ENCODE peak calls at places on chromosomes 2 and 18, in ten cellular contexts. J is body of pancreas, B is tibial artery, F is uterus, W is HCT116, H is cardiac muscle cell, S is H9, V is gastrocnemius medialis, T is testis, Z is breast epithelium. C is an unnamed sample. For H3K4me1 and H3K27me3, the result is how much of the 10 kb centered on the place peaks cover.

GRCh38 chr2:205682239-205683021 is at the start of gene NRP2:
- DNase-seq in J (peak), B (peak), F (peak), W (peak), H (peak), S (peak), V (peak), T (peak), Z (no peak), C (peak)

GRCh38 chr2:5190023-5190422 is 502.2 kb upstream of the SOX11 start:
- DNase-seq in J (no peak), B (no peak), F (no peak), W (no peak), H (no peak), S (no peak), V (no peak), T (no peak), Z (no peak), C (no peak)

GRCh38 chr2:136255648-136256461 is 137.9 kb upstream of the CXCR4 start:
- DNase-seq in J (no peak), B (no peak), F (no peak), W (no peak), H (no peak), S (no peak), V (no peak), T (no peak), Z (no peak), C (no peak)

GRCh38 chr2:18645315-18645714 is 55.9 kb upstream of the NT5C1B start:
- DNase-seq in J (no peak), B (no peak), F (no peak), W (no peak), H (no peak), S (no peak), V (no peak), T (no peak), Z (no peak), C (no peak)

GRCh38 chr18:6207119-6207518 is 207.6 kb downstream of the L3MBTL4 start:
- DNase-seq in J (no peak), B (no peak), F (no peak), W (no peak), H (no peak), S (no peak), V (no peak), T (no peak), Z (no peak), C (no peak)

GRCh38 chr2:95113464-95113863 is 8.1 kb downstream of the MRPS5 start:
- DNase-seq in J (no peak), B (no peak), F (no peak), W (no peak), H (peak), S (no peak), V (no peak), T (no peak), Z (no peak), C (no peak)

GRCh38 chr2:227826019-227826521 is 12.4 kb downstream of the CCL20 start:
- DNase-seq in J (no peak), B (no peak), F (no peak), W (no peak), H (no peak), S (no peak), V (no peak), T (no peak), Z (no peak), C (no peak)

GRCh38 chr2:15805206-15805605 is 135.1 kb upstream of the MYCN start:
- DNase-seq in J (no peak), B (no peak), F (no peak), W (no peak), H (no peak), S (no peak), V (no peak), T (no peak), Z (no peak), C (no peak)

GRCh38 chr2:195594248-195594647 is 62.8 kb upstream of the SLC39A10 start:
- DNase-seq in J (no peak), B (no peak), F (no peak), W (no peak), H (peak), S (no peak), V (no peak), T (no peak), Z (no peak), C (no peak)

GRCh38 chr2:216829533-216829932 is 30.3 kb downstream of the TNP1 start:
- DNase-seq in J (peak), B (peak), F (peak), W (no peak), H (peak), S (no peak), V (peak), T (peak), Z (peak), C (peak)

GRCh38 chr18:22900558-22901183 is 32.5 kb upstream of the RBBP8 start:
- DNase-seq in J (peak), B (no peak), F (no peak), W (no peak), H (peak), S (no peak), V (no peak), T (no peak), Z (no peak), C (peak)

GRCh38 chr2:225140761-225141160 is 98.5 kb upstream of the DOCK10 start:
- DNase-seq in J (no peak), B (no peak), F (no peak), W (no peak), H (no peak), S (no peak), V (no peak), T (no peak), Z (no peak), C (no peak)

GRCh38 chr18:11884396-11885030 is 23.6 kb downstream of the MPPE1 start:
- DNase-seq in J (no peak), B (peak), F (no peak), W (no peak), H (no peak), S (no peak), V (no peak), T (no peak), Z (no peak), C (no peak)

GRCh38 chr18:5463836-5464235 is 80.0 kb downstream of the EPB41L3 start:
- DNase-seq in J (no peak), B (no peak), F (no peak), W (no peak), H (no peak), S (no peak), V (no peak), T (no peak), Z (no peak), C (no peak)

GRCh38 chr2:42862669-42863185 is 70.3 kb upstream of the HAAO start:
- DNase-seq in J (no peak), B (no peak), F (no peak), W (no peak), H (no peak), S (no peak), V (no peak), T (no peak), Z (no peak), C (no peak)

GRCh38 chr2:182301093-182301492 is 125.7 kb downstream of the PDE1A start:
- DNase-seq in J (no peak), B (no peak), F (no peak), W (no peak), H (peak), S (no peak), V (no peak), T (no peak), Z (no peak), C (no peak)

GRCh38 chr2:45688479-45689298 is 37.2 kb downstream of the PRKCE start:
- DNase-seq in J (no peak), B (no peak), F (no peak), W (no peak), H (no peak), S (no peak), V (no peak), T (no peak), Z (no peak), C (no peak)

GRCh38 chr18:35040638-35040987 is 600 bp upstream of the MAPRE2 start:
- DNase-seq in J (no peak), B (no peak), F (no peak), W (no peak), H (no peak), S (no peak), V (no peak), T (no peak), Z (no peak), C (no peak)

GRCh38 chr2:73255907-73256617 is 22.0 kb downstream of the CCT7 start:
- DNase-seq in J (no peak), B (no peak), F (no peak), W (no peak), H (no peak), S (no peak), V (no peak), T (no peak), Z (no peak), C (no peak)

GRCh38 chr18:22279741-22280452 is 110.5 kb downstream of the GATA6 start:
- DNase-seq in J (no peak), B (no peak), F (no peak), W (no peak), H (peak), S (no peak), V (no peak), T (no peak), Z (no peak), C (no peak)

GRCh38 chr2:176147790-176148496 is 3.4 kb upstream of the HOXD4 start:
- DNase-seq in J (no peak), B (no peak), F (no peak), W (no peak), H (no peak), S (no peak), V (no peak), T (peak), Z (no peak), C (no peak)

GRCh38 chr18:67695684-67696083 is 179.2 kb upstream of the DSEL start:
- DNase-seq in J (no peak), B (no peak), F (no peak), W (no peak), H (no peak), S (no peak), V (no peak), T (no peak), Z (no peak), C (no peak)

GRCh38 chr2:234996467-234997270 is 44.9 kb downstream of the SH3BP4 start:
- DNase-seq in J (no peak), B (no peak), F (no peak), W (no peak), H (peak), S (peak), V (no peak), T (no peak), Z (no peak), C (no peak)

GRCh38 chr2:239106314-239106908 is 258.5 kb downstream of the TWIST2 start:
- DNase-seq in J (no peak), B (no peak), F (no peak), W (peak), H (peak), S (peak), V (no peak), T (peak), Z (no peak), C (peak)

DNA sequence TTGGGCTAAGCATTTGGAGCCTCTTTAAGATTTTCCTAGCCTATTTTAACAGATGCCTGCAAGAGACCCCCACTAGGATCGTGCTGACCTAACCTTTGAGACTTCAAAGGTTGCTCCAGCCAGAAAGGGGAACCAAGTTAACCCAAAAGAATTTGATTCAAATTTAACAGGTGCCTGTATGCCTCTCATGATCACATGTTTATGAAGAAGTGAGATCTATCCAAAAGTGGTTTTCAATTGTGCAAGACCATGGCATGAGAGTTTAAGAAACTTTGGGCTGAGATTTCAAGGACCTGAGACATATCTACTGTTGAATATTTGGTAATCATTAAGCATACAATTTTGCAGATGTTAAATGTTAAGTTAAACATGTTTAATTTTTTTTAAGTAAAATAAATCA is 1.3 kb upstream of the RSAD2 start:
- DNase-seq in J (no peak), B (no peak), F (no peak), W (no peak), H (no peak), S (no peak), V (no peak), T (no peak), Z (no peak), C (no peak)
- H3K4me1 ChIP-seq in J (under half), B (under half), F (under half), W (under half), H (under half), S (under half), V (under half), T (under half), Z (under half), C (under half)

GRCh38 chr2:30809938-30810337 is 2.7 kb upstream of the CAPN13 start:
- DNase-seq in J (no peak), B (no peak), F (no peak), W (no peak), H (no peak), S (no peak), V (no peak), T (no peak), Z (no peak), C (no peak)

GRCh38 chr2:30808695-30809094 is 1.4 kb upstream of the CAPN13 start:
- DNase-seq in J (peak), B (no peak), F (no peak), W (no peak), H (no peak), S (no peak), V (no peak), T (no peak), Z (no peak), C (no peak)

GRCh38 chr2:30802611-30803010 is 4.6 kb downstream of the CAPN13 start:
- DNase-seq in J (no peak), B (no peak), F (no peak), W (no peak), H (no peak), S (no peak), V (no peak), T (no peak), Z (no peak), C (no peak)

GRCh38 chr2:30803281-30803680 is 4.0 kb downstream of the CAPN13 start:
- DNase-seq in J (no peak), B (no peak), F (no peak), W (no peak), H (no peak), S (no peak), V (no peak), T (no peak), Z (no peak), C (no peak)

DNA sequence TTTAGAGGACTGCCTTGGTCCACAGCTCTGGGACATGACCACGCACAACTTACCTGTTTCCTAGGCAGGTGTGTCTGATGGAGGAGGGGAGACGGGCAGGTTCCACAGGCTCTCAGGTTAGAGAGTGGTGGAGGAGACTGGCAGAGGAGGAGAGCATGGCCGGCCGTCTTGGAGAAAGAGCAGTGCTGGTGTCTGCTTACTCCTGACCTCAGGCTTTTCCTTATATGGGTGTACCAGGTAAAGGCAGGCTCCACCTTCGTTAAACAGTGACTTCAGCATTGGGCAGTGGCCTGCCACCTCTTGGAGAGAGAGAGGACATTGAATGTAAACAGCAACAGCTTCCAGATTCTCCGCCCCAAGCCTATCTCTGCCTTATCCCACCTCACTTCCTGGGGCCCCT is at the start of gene CAPN13:
- DNase-seq in J (peak), B (no peak), F (no peak), W (peak), H (no peak), S (peak), V (no peak), T (no peak), Z (peak), C (no peak)
- TF ChIP-seq CTCF in J (no peak), B (no peak), F (no peak), W (no peak), H (no peak), S (peak), V (no peak), T (no peak), Z (no peak), C (no peak)

GRCh38 chr2:105149272-105149671 is 92.3 kb upstream of the GPR45 start:
- DNase-seq in J (no peak), B (no peak), F (no peak), W (no peak), H (no peak), S (no peak), V (no peak), T (no peak), Z (no peak), C (no peak)

GRCh38 chr2:105144128-105144940 is 97.2 kb upstream of the GPR45 start:
- DNase-seq in J (no peak), B (no peak), F (no peak), W (no peak), H (no peak), S (no peak), V (no peak), T (no peak), Z (no peak), C (no peak)

GRCh38 chr2:105156166-105156565 is 85.4 kb upstream of the GPR45 start:
- DNase-seq in J (no peak), B (no peak), F (no peak), W (no peak), H (no peak), S (no peak), V (no peak), T (no peak), Z (no peak), C (no peak)

GRCh38 chr2:105144941-105145300 is 96.6 kb upstream of the GPR45 start:
- DNase-seq in J (no peak), B (no peak), F (no peak), W (no peak), H (no peak), S (no peak), V (no peak), T (no peak), Z (no peak), C (no peak)

GRCh38 chr2:105150231-105150630 is 91.3 kb upstream of the GPR45 start:
- DNase-seq in J (no peak), B (no peak), F (no peak), W (no peak), H (no peak), S (no peak), V (no peak), T (no peak), Z (no peak), C (no peak)
- H3K27me3 ChIP-seq in J (under half), B (under half), F (under half), W (under half), H (under half), S (under half), V (under half), T (under half), Z (under half), C (under half)

DNA sequence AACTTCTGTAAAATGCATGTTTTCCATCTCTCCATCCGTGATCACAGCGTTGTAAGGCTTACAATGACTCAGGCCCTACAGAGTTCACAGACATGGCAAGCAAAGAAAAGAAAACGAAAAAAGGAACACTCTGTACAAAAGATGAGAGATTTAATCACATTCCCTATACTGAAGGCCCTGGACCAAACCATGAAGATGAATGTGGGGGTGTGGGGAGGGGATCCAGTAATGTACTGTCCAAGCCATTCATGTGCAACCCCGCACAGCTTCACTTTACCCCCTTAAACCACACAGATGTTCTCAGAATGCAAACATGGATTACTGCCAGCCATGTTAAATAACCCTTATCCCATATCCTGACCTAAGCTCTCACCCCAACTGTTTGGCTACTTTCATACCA is 391.1 kb downstream of the NCKAP5 start:
- DNase-seq in J (no peak), B (no peak), F (no peak), W (no peak), H (no peak), S (no peak), V (no peak), T (no peak), Z (no peak), C (no peak)
- H3K4me1 ChIP-seq in J (under half), B (under half), F (under half), W (under half), H (under half), S (under half), V (under half), T (under half), Z (under half), C (under half)

DNA sequence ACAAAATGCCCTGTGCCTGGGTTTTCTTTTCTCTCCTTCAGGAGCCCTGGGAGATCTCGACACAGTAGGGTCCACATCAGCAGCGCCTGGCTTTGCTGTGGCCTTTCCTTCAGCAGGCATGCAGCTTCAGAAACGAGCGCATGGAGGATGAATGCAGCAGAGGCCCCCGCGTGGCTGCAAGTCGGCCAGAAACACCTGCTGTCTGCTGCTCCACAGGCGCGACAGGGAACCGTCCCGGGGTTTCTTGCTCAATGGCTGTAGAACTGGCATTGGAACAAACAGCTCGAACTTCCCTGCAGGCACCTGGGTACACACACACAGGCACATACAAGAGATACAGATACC is 65.7 kb upstream of the SH3RF3 start:
- DNase-seq in J (no peak), B (no peak), F (no peak), W (no peak), H (no peak), S (peak), V (no peak), T (no peak), Z (no peak), C (no peak)
- TF ChIP-seq CTCF in J (no peak), B (no peak), F (no peak), W (no peak), H (no peak), S (no peak), V (no peak), T (no peak), Z (no peak), C (no peak)

GRCh38 chr2:75656563-75656962 is 10.0 kb downstream of the MRPL19 start:
- DNase-seq in J (no peak), B (no peak), F (no peak), W (no peak), H (no peak), S (no peak), V (no peak), T (no peak), Z (no peak), C (no peak)
- H3K27me3 ChIP-seq in J (under half), B (under half), F (under half), W (under half), H (under half), S (under half), V (under half), T (under half), Z (under half), C (under half)

GRCh38 chr2:7017621-7018260 is 100.5 kb downstream of the RNF144A start:
- DNase-seq in J (no peak), B (no peak), F (no peak), W (no peak), H (no peak), S (peak), V (no peak), T (no peak), Z (no peak), C (no peak)
- H3K4me1 ChIP-seq in J (half or more), B (under half), F (under half), W (under half), H (under half), S (under half), V (half or more), T (under half), Z (under half), C (half or more)

GRCh38 chr2:168712053-168712452 is 90.4 kb upstream of the NOSTRIN start:
- DNase-seq in J (no peak), B (no peak), F (no peak), W (no peak), H (no peak), S (no peak), V (no peak), T (no peak), Z (no peak), C (no peak)
- TF ChIP-seq CTCF in J (no peak), B (no peak), F (no peak), W (no peak), H (no peak), S (peak), V (no peak), T (no peak), Z (no peak), C (no peak)

GRCh38 chr2:110794951-110795350 is 62.6 kb downstream of the ACOXL start:
- DNase-seq in J (no peak), B (no peak), F (no peak), W (no peak), H (no peak), S (no peak), V (no peak), T (no peak), Z (no peak), C (no peak)

GRCh38 chr2:110799376-110799775 is 67.0 kb downstream of the ACOXL start:
- DNase-seq in J (no peak), B (no peak), F (no peak), W (no peak), H (no peak), S (no peak), V (no peak), T (no peak), Z (no peak), C (no peak)

GRCh38 chr2:110793034-110793433 is 60.7 kb downstream of the ACOXL start:
- DNase-seq in J (no peak), B (no peak), F (no peak), W (no peak), H (no peak), S (no peak), V (no peak), T (no peak), Z (no peak), C (no peak)

GRCh38 chr2:110794390-110794789 is 62.0 kb downstream of the ACOXL start:
- DNase-seq in J (no peak), B (no peak), F (no peak), W (no peak), H (no peak), S (no peak), V (no peak), T (no peak), Z (no peak), C (no peak)

GRCh38 chr2:110796724-110797301 is 64.4 kb downstream of the ACOXL start:
- DNase-seq in J (peak), B (no peak), F (no peak), W (no peak), H (peak), S (no peak), V (no peak), T (no peak), Z (no peak), C (no peak)
- H3K27me3 ChIP-seq in J (under half), B (under half), F (under half), W (under half), H (under half), S (under half), V (under half), T (under half), Z (under half), C (under half)

C was measured in heart right ventricle.